ENCODE peak calls at places on chromosomes 6 and 20, in nine cellular contexts. O is naive thymus-derived CD4-positive, alpha-beta T cell; Y is NB4; M is CD8-positive, alpha-beta T cell; B is activated CD4-positive, alpha-beta T cell treated with anti-CD3 and anti-CD28 coated beads for 36 hours; R is cardiac muscle cell; X is MCF 10A; F is stimulated activated CD4-positive, alpha-beta T cell treated with anti-CD3 and anti-CD28 coated beads, Interleukin-15, amount 100 ng/mL, for 1 hour; P is H54. D is an unnamed sample.

GRCh38 chr6:35808688-35809087 is 3.5 kb downstream of the LHFPL5 start:
- DNase-seq in O (no peak), Y (no peak), M (no peak), B (no peak), R (no peak), X (peak), F (no peak), P (no peak), D (no peak)

GRCh38 chr6:161435426-161436065 is 161.7 kb upstream of the AGPAT4 start:
- DNase-seq in O (no peak), Y (no peak), M (no peak), B (no peak), R (no peak), X (no peak), F (no peak), P (no peak), D (no peak)

GRCh38 chr6:48957781-48958180 is 505.3 kb downstream of the MMUT start:
- DNase-seq in O (no peak), Y (peak), M (no peak), B (no peak), R (no peak), X (peak), F (no peak), P (no peak), D (no peak)

GRCh38 chr20:41631826-41632225 is 13.6 kb upstream of the CHD6 start:
- DNase-seq in O (no peak), Y (no peak), M (no peak), B (peak), R (no peak), X (peak), F (no peak), P (no peak), D (no peak)

GRCh38 chr6:24566020-24566752 is 71.4 kb downstream of the ALDH5A1 start:
- DNase-seq in O (no peak), Y (no peak), M (no peak), B (no peak), R (no peak), X (no peak), F (no peak), P (no peak), D (no peak)

GRCh38 chr20:37894454-37894853 is 8.5 kb upstream of the VSTM2L start:
- DNase-seq in O (no peak), Y (no peak), M (no peak), B (no peak), R (no peak), X (no peak), F (no peak), P (no peak), D (no peak)

GRCh38 chr6:165091121-165091785 is 218.2 kb downstream of the C6orf118 start:
- DNase-seq in O (no peak), Y (no peak), M (no peak), B (no peak), R (no peak), X (no peak), F (no peak), P (no peak), D (peak)

GRCh38 chr20:37866051-37866450 is 36.9 kb upstream of the VSTM2L start:
- DNase-seq in O (no peak), Y (no peak), M (no peak), B (no peak), R (no peak), X (no peak), F (no peak), P (no peak), D (no peak)

GRCh38 chr6:162907876-162908481 is 180.2 kb downstream of the PACRG start:
- DNase-seq in O (peak), Y (peak), M (no peak), B (no peak), R (no peak), X (peak), F (no peak), P (no peak), D (peak)

GRCh38 chr6:46190889-46191288 is 20.1 kb upstream of the ENPP5 start:
- DNase-seq in O (no peak), Y (no peak), M (no peak), B (no peak), R (peak), X (no peak), F (no peak), P (no peak), D (peak)

GRCh38 chr6:21588812-21589811 is 4.4 kb upstream of the SOX4 start:
- DNase-seq in O (peak), Y (peak), M (peak), B (peak), R (peak), X (peak), F (peak), P (peak), D (peak)

GRCh38 chr6:3888153-3888957 is 39.2 kb downstream of the FAM50B start:
- DNase-seq in O (no peak), Y (no peak), M (no peak), B (no peak), R (no peak), X (no peak), F (no peak), P (no peak), D (no peak)

GRCh38 chr6:134870677-134871498 is 79.0 kb downstream of the ALDH8A1 start:
- DNase-seq in O (no peak), Y (no peak), M (no peak), B (no peak), R (no peak), X (peak), F (no peak), P (no peak), D (no peak)

GRCh38 chr6:104928141-104928540 is 28.8 kb upstream of the LIN28B start:
- DNase-seq in O (no peak), Y (no peak), M (no peak), B (no peak), R (no peak), X (no peak), F (no peak), P (no peak), D (peak)

GRCh38 chr6:20056350-20056992 is 155.8 kb downstream of the MBOAT1 start:
- DNase-seq in O (no peak), Y (peak), M (no peak), B (no peak), R (peak), X (peak), F (no peak), P (peak), D (peak)

GRCh38 chr6:28005975-28006374 is 48.9 kb downstream of the OR2B6 start:
- DNase-seq in O (no peak), Y (no peak), M (no peak), B (no peak), R (no peak), X (no peak), F (no peak), P (no peak), D (no peak)

GRCh38 chr6:11007715-11008608 is 36.1 kb downstream of the ELOVL2 start:
- DNase-seq in O (no peak), Y (peak), M (no peak), B (no peak), R (no peak), X (peak), F (no peak), P (no peak), D (no peak)

GRCh38 chr20:24199493-24199892 is 210.9 kb upstream of the GGTLC1 start:
- DNase-seq in O (no peak), Y (no peak), M (no peak), B (no peak), R (no peak), X (no peak), F (no peak), P (no peak), D (no peak)

GRCh38 chr20:49278817-49279676 is 1.2 kb upstream of the ZNFX1 start:
- DNase-seq in O (no peak), Y (peak), M (peak), B (peak), R (no peak), X (peak), F (no peak), P (no peak), D (peak)

GRCh38 chr6:25359191-25359861 is 80.2 kb downstream of the CARMIL1 start:
- DNase-seq in O (no peak), Y (no peak), M (no peak), B (no peak), R (peak), X (peak), F (no peak), P (peak), D (peak)

GRCh38 chr6:123380257-123380656 is 256.5 kb downstream of the TRDN start:
- DNase-seq in O (no peak), Y (peak), M (no peak), B (no peak), R (peak), X (peak), F (no peak), P (no peak), D (peak)

GRCh38 chr6:30830438-30830837 is 53.9 kb upstream of the DDR1 start:
- DNase-seq in O (no peak), Y (peak), M (no peak), B (no peak), R (no peak), X (no peak), F (no peak), P (no peak), D (no peak)

GRCh38 chr6:21902766-21903165 is 309.2 kb downstream of the SOX4 start:
- DNase-seq in O (no peak), Y (no peak), M (no peak), B (no peak), R (peak), X (no peak), F (no peak), P (no peak), D (no peak)

GRCh38 chr20:43744966-43745733 is 18.3 kb upstream of the GTSF1L start:
- DNase-seq in O (no peak), Y (peak), M (no peak), B (no peak), R (no peak), X (no peak), F (no peak), P (no peak), D (no peak)

GRCh38 chr20:44728835-44729342 is 13.7 kb downstream of the CCN5 start:
- DNase-seq in O (no peak), Y (peak), M (no peak), B (no peak), R (no peak), X (peak), F (no peak), P (peak), D (peak)